ENCODE peak calls at places on chromosome 1, in six cellular contexts. One of them, this sample, is unnamed.
A peak's percentile ranks its signal among the peaks of the same experiment; 100 is the strongest.

GRCh38 chr1:233710507-233710906 is 96.6 kb downstream of the KCNK1 start:
- DNase-seq in MM.1S: no peak
- DNase-seq in OCI-LY7: no peak
- DNase-seq in gastrocnemius medialis: no peak
- DNase-seq in endothelial cell: no peak
- DNase-seq in choroid plexus epithelial cell: no peak
- DNase-seq in this sample: no peak

GRCh38 chr1:40439247-40439646 is 11.0 kb upstream of the ZFP69B start:
- DNase-seq in OCI-LY7: no peak
- DNase-seq in choroid plexus epithelial cell: no peak
- DNase-seq in MM.1S: no peak
- DNase-seq in endothelial cell: no peak
- DNase-seq in gastrocnemius medialis: no peak
- DNase-seq in this sample: no peak

GRCh38 chr1:22031214-22031962 is 21.1 kb upstream of the CDC42 start:
- DNase-seq in MM.1S: no peak
- DNase-seq in OCI-LY7: no peak
- DNase-seq in endothelial cell: no peak
- DNase-seq in gastrocnemius medialis: no peak
- DNase-seq in choroid plexus epithelial cell: no peak
- DNase-seq in this sample: no peak

GRCh38 chr1:51518730-51519047 is 377 bp downstream of the EPS15 start:
- DNase-seq in OCI-LY7: peak; percentile 67
- DNase-seq in gastrocnemius medialis: no peak
- DNase-seq in MM.1S: peak; percentile 66
- DNase-seq in choroid plexus epithelial cell: peak; percentile 28
- DNase-seq in endothelial cell: no peak
- DNase-seq in this sample: peak; percentile 30

GRCh38 chr1:93615201-93616150 is 66.2 kb downstream of the BCAR3 start:
- DNase-seq in endothelial cell: no peak
- DNase-seq in OCI-LY7: no peak
- DNase-seq in gastrocnemius medialis: no peak
- DNase-seq in choroid plexus epithelial cell: peak; percentile 69
- DNase-seq in MM.1S: no peak
- DNase-seq in this sample: peak; percentile 70

GRCh38 chr1:84753516-84754375 is 63.5 kb upstream of the SSX2IP start:
- DNase-seq in endothelial cell: peak; percentile 67
- DNase-seq in choroid plexus epithelial cell: peak; percentile 86
- DNase-seq in OCI-LY7: peak; percentile 72
- DNase-seq in MM.1S: peak; percentile 45
- DNase-seq in gastrocnemius medialis: peak; percentile 31
- DNase-seq in this sample: peak; percentile 78

GRCh38 chr1:23593556-23594148 is 34.4 kb upstream of the ID3 start:
- DNase-seq in choroid plexus epithelial cell: peak; percentile 14
- DNase-seq in OCI-LY7: peak; percentile 81
- DNase-seq in gastrocnemius medialis: no peak
- DNase-seq in MM.1S: no peak
- DNase-seq in endothelial cell: no peak
- DNase-seq in this sample: no peak

GRCh38 chr1:114668784-114669561 is 876 bp downstream of the DENND2C start:
- DNase-seq in gastrocnemius medialis: no peak
- DNase-seq in endothelial cell: no peak
- DNase-seq in OCI-LY7: peak; percentile 13
- DNase-seq in choroid plexus epithelial cell: peak; percentile 7
- DNase-seq in MM.1S: peak; percentile 10
- DNase-seq in this sample: no peak

GRCh38 chr1:7621334-7622219 is 149.5 kb upstream of the VAMP3 start:
- DNase-seq in OCI-LY7: no peak
- DNase-seq in gastrocnemius medialis: no peak
- DNase-seq in endothelial cell: no peak
- DNase-seq in MM.1S: no peak
- DNase-seq in choroid plexus epithelial cell: no peak
- DNase-seq in this sample: no peak

DNA sequence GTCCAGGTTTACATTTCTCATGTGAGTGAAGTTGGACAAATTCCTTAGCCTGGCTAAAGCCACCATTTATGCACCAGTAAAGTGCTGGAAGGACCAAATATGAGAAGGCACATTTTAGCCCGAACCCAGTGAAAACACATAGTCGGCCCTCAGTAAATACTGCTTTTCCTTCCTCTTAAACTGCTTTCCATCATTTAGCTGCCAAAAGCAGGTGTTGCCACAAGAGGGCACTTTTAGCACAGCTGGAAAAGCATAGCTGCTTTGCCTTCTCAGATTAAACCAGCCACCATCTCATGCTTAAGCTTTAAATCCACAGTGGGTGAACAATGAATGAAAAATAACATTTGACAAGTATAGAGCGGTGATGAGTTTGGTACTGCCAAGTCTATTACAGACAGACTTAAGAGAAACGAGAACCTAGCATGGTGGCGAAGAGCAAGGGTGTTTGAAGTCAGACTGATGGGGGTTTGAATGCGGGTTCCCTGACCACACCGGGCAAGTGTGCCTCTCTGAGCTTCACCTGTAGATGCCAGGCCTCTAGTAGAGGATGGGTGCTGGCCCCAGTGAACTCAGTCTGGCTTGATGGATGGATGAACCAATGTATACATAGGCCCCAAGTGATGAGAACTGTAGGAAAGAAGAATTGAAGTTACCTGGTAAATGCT is 57.8 kb downstream of the SLC35D1 start:
- DNase-seq in gastrocnemius medialis: no peak
- DNase-seq in MM.1S: peak; percentile 78
- DNase-seq in OCI-LY7: peak; percentile 85
- DNase-seq in choroid plexus epithelial cell: peak; percentile 88
- DNase-seq in endothelial cell: peak; percentile 59
- DNase-seq in this sample: peak; percentile 58
- TF ChIP-seq CTCF in gastrocnemius medialis: peak; percentile 72
- TF ChIP-seq CTCF in MM.1S: peak; percentile 95
- TF ChIP-seq CTCF in OCI-LY7: peak; percentile 97
- TF ChIP-seq CTCF in choroid plexus epithelial cell: peak; percentile 98
- TF ChIP-seq CTCF in endothelial cell: peak; percentile 50
- TF ChIP-seq CTCF in this sample: peak; percentile 88

GRCh38 chr1:217407426-217407825 is 223.5 kb downstream of the GPATCH2 start:
- DNase-seq in gastrocnemius medialis: no peak
- DNase-seq in MM.1S: no peak
- DNase-seq in choroid plexus epithelial cell: no peak
- DNase-seq in endothelial cell: no peak
- DNase-seq in OCI-LY7: no peak
- DNase-seq in this sample: no peak
- TF ChIP-seq CTCF in gastrocnemius medialis: no peak
- TF ChIP-seq CTCF in MM.1S: no peak
- TF ChIP-seq CTCF in choroid plexus epithelial cell: no peak
- TF ChIP-seq CTCF in endothelial cell: no peak
- TF ChIP-seq CTCF in OCI-LY7: no peak
- TF ChIP-seq CTCF in this sample: no peak

GRCh38 chr1:156948708-156949107 is 28.3 kb downstream of the LRRC71 start:
- DNase-seq in OCI-LY7: no peak
- DNase-seq in choroid plexus epithelial cell: no peak
- DNase-seq in gastrocnemius medialis: no peak
- DNase-seq in MM.1S: no peak
- DNase-seq in endothelial cell: no peak
- DNase-seq in this sample: no peak
- TF ChIP-seq CTCF in OCI-LY7: peak; percentile 49
- TF ChIP-seq CTCF in choroid plexus epithelial cell: peak; percentile 53
- TF ChIP-seq CTCF in gastrocnemius medialis: no peak
- TF ChIP-seq CTCF in MM.1S: peak; percentile 25
- TF ChIP-seq CTCF in endothelial cell: peak; percentile 46
- TF ChIP-seq CTCF in this sample: no peak

DNA sequence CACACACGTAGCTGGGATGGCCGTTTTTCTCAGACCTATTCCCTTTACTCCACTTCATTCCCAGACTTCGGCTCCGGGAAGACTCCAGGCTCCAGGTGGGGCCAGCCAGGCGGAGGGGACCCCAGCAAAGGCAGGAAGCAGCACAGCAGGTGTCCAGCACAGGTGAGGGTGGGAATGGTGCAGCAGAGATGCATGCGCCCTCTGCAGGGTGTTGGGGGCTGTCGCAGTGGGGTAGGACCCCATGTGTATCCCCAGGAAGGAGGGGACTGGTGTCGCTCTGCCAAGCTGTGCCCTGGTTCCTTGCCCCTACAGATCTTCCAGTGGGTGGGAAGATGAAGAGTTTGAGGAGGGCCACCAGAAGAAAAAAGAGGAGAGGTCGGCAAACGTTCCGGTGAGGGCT is 5.3 kb downstream of the TTC24 start:
- DNase-seq in OCI-LY7: peak; percentile 67
- DNase-seq in MM.1S: no peak
- DNase-seq in gastrocnemius medialis: no peak
- DNase-seq in choroid plexus epithelial cell: no peak
- DNase-seq in endothelial cell: no peak
- DNase-seq in this sample: no peak
- TF ChIP-seq CTCF in OCI-LY7: peak; percentile 87
- TF ChIP-seq CTCF in MM.1S: peak; percentile 47
- TF ChIP-seq CTCF in gastrocnemius medialis: peak; percentile 19
- TF ChIP-seq CTCF in choroid plexus epithelial cell: peak; percentile 13
- TF ChIP-seq CTCF in endothelial cell: no peak
- TF ChIP-seq CTCF in this sample: peak; percentile 37

GRCh38 chr1:105072850-105073249 is 1323.2 kb downstream of the AMY1C start:
- DNase-seq in endothelial cell: no peak
- DNase-seq in choroid plexus epithelial cell: no peak
- DNase-seq in OCI-LY7: no peak
- DNase-seq in gastrocnemius medialis: no peak
- DNase-seq in MM.1S: no peak
- DNase-seq in this sample: no peak
- TF ChIP-seq CTCF in endothelial cell: no peak
- TF ChIP-seq CTCF in choroid plexus epithelial cell: no peak
- TF ChIP-seq CTCF in OCI-LY7: no peak
- TF ChIP-seq CTCF in gastrocnemius medialis: no peak
- TF ChIP-seq CTCF in MM.1S: no peak
- TF ChIP-seq CTCF in this sample: no peak

DNA sequence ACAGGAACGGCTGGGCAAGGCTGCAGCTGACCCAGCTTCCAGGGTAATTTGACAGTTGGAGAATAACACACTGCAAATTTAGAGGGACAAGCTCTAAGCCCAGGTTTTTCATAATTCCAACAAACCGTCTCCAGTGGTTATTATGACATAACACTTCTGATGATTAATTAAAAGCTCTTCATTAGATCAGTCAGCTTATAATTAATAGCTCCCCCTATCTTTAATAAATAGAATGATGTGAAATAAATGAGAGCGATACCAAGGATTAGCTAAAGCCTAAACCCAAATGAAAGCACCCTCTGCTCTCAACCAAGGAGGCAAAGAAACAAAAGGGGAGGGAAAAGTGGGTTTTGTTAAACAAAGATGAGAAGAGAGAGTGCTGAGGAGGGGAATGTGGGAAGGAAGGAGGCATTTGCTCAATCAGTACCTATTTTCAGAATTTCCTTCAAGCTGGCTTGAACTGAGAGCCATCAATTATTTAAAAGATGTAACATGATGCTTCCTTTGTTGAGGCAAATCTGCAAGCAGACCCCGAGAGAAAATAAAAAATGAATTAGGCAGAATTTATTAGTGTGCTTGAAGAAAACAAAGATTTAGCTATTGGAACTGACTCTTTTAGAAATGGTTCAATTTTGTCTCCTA is 221.8 kb upstream of the ESRRG start:
- DNase-seq in endothelial cell: no peak
- DNase-seq in OCI-LY7: no peak
- DNase-seq in MM.1S: no peak
- DNase-seq in gastrocnemius medialis: no peak
- DNase-seq in choroid plexus epithelial cell: no peak
- DNase-seq in this sample: no peak
- TF ChIP-seq CTCF in endothelial cell: no peak
- TF ChIP-seq CTCF in OCI-LY7: no peak
- TF ChIP-seq CTCF in MM.1S: no peak
- TF ChIP-seq CTCF in gastrocnemius medialis: no peak
- TF ChIP-seq CTCF in choroid plexus epithelial cell: no peak
- TF ChIP-seq CTCF in this sample: no peak